ENCODE peak calls at places on chromosomes 12 and 14, in four cellular contexts. R, C, L and U are unnamed samples.

GRCh38 chr12:131432532-131433260 is 278.2 kb upstream of the SFSWAP start:
- DNase-seq in L (no peak), C (peak; percentile 34), R (no peak), U (no peak)

GRCh38 chr12:122411537-122411936 is 10.9 kb downstream of the CLIP1 start:
- DNase-seq in R (no peak), L (no peak), C (no peak), U (no peak)

GRCh38 chr12:127728285-127728684 is 538.7 kb upstream of the TMEM132C start:
- DNase-seq in R (no peak), L (no peak), C (no peak), U (no peak)

GRCh38 chr12:66573605-66574004 is 105.3 kb downstream of the GRIP1 start:
- DNase-seq in C (no peak), R (no peak), L (no peak), U (no peak)

GRCh38 chr12:50022903-50023302 is 2.4 kb downstream of the RACGAP1 start:
- DNase-seq in L (no peak), R (no peak), C (no peak), U (no peak)

GRCh38 chr14:103504991-103505565 is 17.6 kb downstream of the CKB start:
- DNase-seq in L (no peak), C (peak; percentile 50), R (no peak), U (no peak)

GRCh38 chr12:11862794-11863193 is 207.9 kb upstream of the BCL2L14 start:
- DNase-seq in L (no peak), C (no peak), R (no peak), U (no peak)

GRCh38 chr12:30822385-30823139 is 67.8 kb upstream of the CAPRIN2 start:
- DNase-seq in C (peak; percentile 78), L (peak; percentile 68), R (no peak), U (no peak)

GRCh38 chr12:10126401-10126800 is 3.6 kb downstream of the CLEC7A start:
- DNase-seq in R (no peak), L (no peak), C (no peak), U (no peak)

GRCh38 chr14:21749306-21749868 is 75.8 kb upstream of the OR4E1 start:
- DNase-seq in L (no peak), R (no peak), C (no peak), U (no peak)

GRCh38 chr12:117875652-117876491 is 92.9 kb downstream of the KSR2 start:
- DNase-seq in L (no peak), R (no peak), C (no peak), U (no peak)

GRCh38 chr14:71321556-71322315 is 414.5 kb downstream of the PCNX1 start:
- DNase-seq in R (peak; percentile 11), L (no peak), C (no peak), U (no peak)

GRCh38 chr12:4908694-4909396 is 860 bp upstream of the KCNA1 start:
- DNase-seq in R (peak; percentile 51), L (no peak), C (no peak), U (no peak)
- TF ChIP-seq CTCF in R (peak; percentile 71), L (peak; percentile 19), C (peak; percentile 19), U (no peak)

GRCh38 chr12:92466391-92467305 is 236.1 kb upstream of the PLEKHG7 start:
- DNase-seq in C (no peak), R (no peak), L (no peak), U (no peak)

GRCh38 chr12:92463171-92463570 is 239.6 kb upstream of the PLEKHG7 start:
- DNase-seq in C (no peak), L (no peak), R (no peak), U (no peak)

GRCh38 chr12:92467886-92468285 is 234.9 kb upstream of the PLEKHG7 start:
- DNase-seq in R (no peak), C (no peak), L (no peak), U (no peak)

GRCh38 chr12:92464911-92465310 is 237.9 kb upstream of the PLEKHG7 start:
- DNase-seq in C (no peak), R (no peak), L (no peak), U (no peak)

GRCh38 chr12:92465786-92466185 is 237.0 kb upstream of the PLEKHG7 start:
- DNase-seq in L (no peak), C (no peak), R (no peak), U (no peak)
- H3K4me3 ChIP-seq in L (no peak overlapping the region), C (no peak overlapping the region), R (no peak overlapping the region), U (no peak overlapping the region)

GRCh38 chr12:95574799-95575452 is 23.6 kb upstream of the USP44 start:
- DNase-seq in R (no peak), L (no peak), C (no peak), U (no peak)
- TF ChIP-seq CTCF in R (peak; percentile 48), L (peak; percentile 69), C (peak; percentile 70), U (peak; percentile 55)

GRCh38 chr12:132941336-132941954 is 14.7 kb downstream of the ZNF605 start:
- DNase-seq in C (no peak), R (no peak), L (no peak), U (no peak)

GRCh38 chr12:132940071-132940719 is 15.9 kb downstream of the ZNF605 start:
- DNase-seq in R (no peak), C (no peak), L (no peak), U (no peak)

GRCh38 chr12:132936163-132936562 is 19.9 kb downstream of the ZNF605 start:
- DNase-seq in L (no peak), C (no peak), R (no peak), U (no peak)

GRCh38 chr12:132942611-132943010 is 13.5 kb downstream of the ZNF605 start:
- DNase-seq in R (no peak), C (no peak), L (no peak), U (no peak)

DNA sequence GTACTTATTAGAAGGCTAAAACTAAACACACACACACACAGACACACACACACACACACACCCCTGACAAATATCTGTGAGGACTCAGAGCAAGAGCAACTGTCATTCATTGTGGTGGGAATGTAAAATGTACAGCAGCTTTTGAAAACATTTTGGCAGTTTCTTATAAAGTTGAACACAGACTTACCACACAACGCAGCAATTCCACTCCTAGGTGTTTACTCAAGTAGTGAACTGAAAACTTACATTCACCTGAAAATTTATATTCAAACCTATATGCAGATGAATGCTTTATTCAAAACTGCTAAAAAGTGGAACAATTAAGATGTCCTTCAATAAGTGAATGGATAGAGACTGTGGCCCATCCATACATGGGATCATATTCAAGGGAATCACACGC is 18.6 kb downstream of the ZNF605 start:
- DNase-seq in R (no peak), C (no peak), L (no peak), U (no peak)
- H3K4me3 ChIP-seq in R (no peak overlapping the region), C (no peak overlapping the region), L (no peak overlapping the region), U (no peak overlapping the region)

GRCh38 chr14:106377432-106377831 is 851.0 kb downstream of the TMEM121 start:
- DNase-seq in L (no peak), R (no peak), C (no peak), U (no peak)

GRCh38 chr14:106378191-106378590 is 851.8 kb downstream of the TMEM121 start:
- DNase-seq in C (no peak), L (no peak), R (no peak), U (no peak)

DNA sequence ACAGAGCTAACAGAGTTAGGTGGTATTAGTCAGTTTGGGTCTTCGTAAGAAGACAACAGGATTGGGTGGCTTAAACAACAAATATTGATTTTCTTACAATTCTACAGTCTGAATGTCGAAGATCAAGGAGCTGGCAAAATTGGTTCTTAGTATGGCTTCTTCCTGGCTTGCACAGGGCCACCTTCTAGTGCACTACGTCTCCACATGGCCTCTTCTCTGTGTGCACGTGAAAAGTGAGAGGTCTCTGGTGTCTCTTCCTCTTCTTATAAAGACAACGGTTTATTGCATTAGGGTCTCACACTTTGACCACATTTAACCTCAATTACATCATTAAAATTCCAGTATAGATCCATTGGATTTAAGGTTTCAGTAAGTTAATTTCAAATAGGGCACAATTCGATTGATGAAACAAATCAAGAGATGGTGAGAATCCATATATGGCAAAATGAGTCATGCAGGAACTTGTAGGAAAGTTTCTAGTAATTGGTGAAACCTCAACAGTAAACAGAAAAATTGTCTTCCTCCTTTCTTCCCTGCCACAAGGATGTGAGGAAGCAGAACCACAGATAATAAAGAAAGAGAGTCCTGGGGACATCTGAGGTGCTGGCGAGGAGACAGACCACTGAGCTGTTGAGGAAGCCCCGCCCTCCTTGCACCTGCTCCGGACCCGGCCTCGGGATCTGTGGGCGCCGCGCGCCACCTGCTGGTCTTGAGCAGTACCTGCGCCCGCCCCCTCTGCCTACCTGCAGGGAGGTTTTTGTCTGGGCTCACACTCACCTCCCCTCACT is 846.7 kb downstream of the TMEM121 start:
- DNase-seq in R (peak; percentile 70), C (no peak), L (peak; percentile 21), U (no peak)
- TF ChIP-seq CTCF in R (peak; percentile 87), C (no peak), L (peak; percentile 61), U (no peak)

GRCh38 chr12:22333186-22333745 is 1.2 kb downstream of the ST8SIA1 start:
- DNase-seq in R (no peak), L (no peak), C (no peak), U (no peak)
- H3K4me3 ChIP-seq in R (no peak overlapping the region), L (peak overlapping the region; percentile 76), C (peak overlapping the region; percentile 73), U (no peak overlapping the region)

DNA sequence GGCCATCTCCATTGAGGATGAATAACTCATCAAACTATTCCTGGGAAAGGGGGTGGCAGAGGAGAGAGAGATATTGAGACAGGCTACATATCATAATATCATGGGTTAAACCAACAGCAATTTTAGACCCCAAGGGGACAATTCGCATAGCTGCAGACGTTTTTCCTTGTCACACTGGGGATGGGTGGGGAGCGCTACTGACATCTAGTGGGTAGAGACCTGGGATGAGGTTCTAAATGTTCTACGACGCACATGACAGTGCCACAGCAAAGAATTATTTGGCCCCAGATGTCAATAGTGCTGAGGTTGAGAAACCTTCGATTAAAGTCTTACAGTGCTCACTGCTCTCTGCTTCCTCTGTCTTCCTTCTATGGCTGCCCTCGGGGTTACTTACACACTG is 425.6 kb downstream of the NRXN3 start:
- DNase-seq in L (no peak), C (no peak), R (peak; percentile 68), U (no peak)
- TF ChIP-seq CTCF in L (no peak), C (no peak), R (peak; percentile 74), U (peak; percentile 18)

DNA sequence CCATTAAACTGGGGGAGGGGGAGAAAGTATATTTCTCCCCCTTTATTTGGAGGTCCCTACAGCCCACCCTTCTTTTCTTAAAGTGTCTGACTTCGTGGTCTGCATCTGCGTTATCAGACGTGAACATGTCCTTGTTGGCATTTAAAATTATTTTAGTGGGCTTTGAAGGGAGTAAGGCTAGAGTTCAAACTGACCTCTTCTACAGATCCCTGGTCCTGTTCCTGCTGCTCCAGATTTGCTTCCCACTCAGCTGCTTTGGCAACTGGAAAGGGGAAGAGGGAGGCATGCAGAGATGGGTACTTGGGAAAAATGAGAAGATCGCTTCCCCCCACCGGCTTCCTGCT is 611 bp upstream of the SIX6 start:
- DNase-seq in R (no peak), C (no peak), L (no peak), U (no peak)
- H3K4me3 ChIP-seq in R (peak overlapping the region; percentile 73), C (peak overlapping the region; percentile 44), L (no peak overlapping the region), U (no peak overlapping the region)